ENCODE peak calls at places on chromosomes 16 and 17, in five cellular contexts. P is tibial artery, R is H1, L is IMR-90, V is AG04450. B is an unnamed sample.

GRCh38 chr17:30894236-30894635 is 11.8 kb downstream of the TEFM start:
- DNase-seq in L (no peak), V (no peak), R (no peak), P (no peak), B (no peak)

GRCh38 chr17:44083250-44083849 is 12.8 kb downstream of the G6PC3 start:
- DNase-seq in V (no peak), P (no peak), R (no peak), L (no peak), B (no peak)

GRCh38 chr16:5793556-5793955 is 696.0 kb upstream of the EEF2KMT start:
- DNase-seq in R (no peak), P (no peak), V (no peak), L (no peak), B (no peak)

GRCh38 chr17:70984873-70985272 is 815.5 kb downstream of the KCNJ2 start:
- DNase-seq in P (no peak), V (no peak), L (no peak), R (no peak), B (no peak)

GRCh38 chr17:76946772-76947135 is 78.5 kb downstream of the MGAT5B start:
- DNase-seq in L (no peak), P (no peak), R (no peak), V (no peak), B (no peak)

GRCh38 chr17:39826334-39826733 is 37.8 kb downstream of the IKZF3 start:
- DNase-seq in L (no peak), R (no peak), P (no peak), V (no peak), B (no peak)

GRCh38 chr17:57783338-57783742 is 38.2 kb upstream of the CCDC182 start:
- DNase-seq in L (peak), P (no peak), R (peak), V (no peak), B (no peak)

GRCh38 chr17:1294157-1294717 is 14.8 kb downstream of the TRARG1 start:
- DNase-seq in R (no peak), L (no peak), P (no peak), V (no peak), B (no peak)

GRCh38 chr17:39939031-39939430 is 11.5 kb downstream of the LRRC3C start:
- DNase-seq in V (no peak), P (no peak), L (no peak), R (no peak), B (no peak)

GRCh38 chr17:34858941-34859562 is 102.2 kb downstream of the CCT6B start:
- DNase-seq in L (no peak), R (no peak), V (no peak), P (no peak), B (no peak)

GRCh38 chr16:72501739-72502653 is 330.0 kb upstream of the PMFBP1 start:
- DNase-seq in V (peak), L (peak), P (peak), R (peak), B (peak)

GRCh38 chr17:31008374-31009035 is 37.7 kb downstream of the RNF135 start:
- DNase-seq in V (no peak), R (peak), P (peak), L (peak), B (no peak)

GRCh38 chr16:85174871-85175723 is 62.8 kb upstream of the CIBAR2 start:
- DNase-seq in R (no peak), P (no peak), V (no peak), L (peak), B (no peak)

GRCh38 chr17:78805301-78805700 is 23.2 kb upstream of the CYTH1 start:
- DNase-seq in V (no peak), L (no peak), P (no peak), R (no peak), B (no peak)

GRCh38 chr16:4882633-4883285 is 35.5 kb downstream of the UBN1 start:
- DNase-seq in V (no peak), P (no peak), L (peak), R (no peak), B (no peak)

GRCh38 chr17:63978266-63979200 is 5.8 kb upstream of the SCN4A start:
- DNase-seq in R (no peak), P (no peak), V (no peak), L (no peak), B (no peak)

GRCh38 chr17:51391992-51392654 is 131.8 kb downstream of the UTP18 start:
- DNase-seq in L (no peak), V (no peak), R (no peak), P (no peak), B (no peak)

GRCh38 chr17:7850970-7851437 is 3.9 kb upstream of the TMEM88 start:
- DNase-seq in P (peak), L (no peak), V (no peak), R (no peak), B (no peak)

GRCh38 chr17:7852919-7853692 is 1.8 kb upstream of the TMEM88 start:
- DNase-seq in R (peak), V (no peak), L (no peak), P (peak), B (no peak)

GRCh38 chr17:7850118-7850504 is 4.8 kb upstream of the TMEM88 start:
- DNase-seq in L (no peak), R (no peak), V (no peak), P (no peak), B (no peak)

GRCh38 chr17:7852262-7852670 is 2.6 kb upstream of the TMEM88 start:
- DNase-seq in R (no peak), P (peak), V (no peak), L (no peak), B (no peak)

DNA sequence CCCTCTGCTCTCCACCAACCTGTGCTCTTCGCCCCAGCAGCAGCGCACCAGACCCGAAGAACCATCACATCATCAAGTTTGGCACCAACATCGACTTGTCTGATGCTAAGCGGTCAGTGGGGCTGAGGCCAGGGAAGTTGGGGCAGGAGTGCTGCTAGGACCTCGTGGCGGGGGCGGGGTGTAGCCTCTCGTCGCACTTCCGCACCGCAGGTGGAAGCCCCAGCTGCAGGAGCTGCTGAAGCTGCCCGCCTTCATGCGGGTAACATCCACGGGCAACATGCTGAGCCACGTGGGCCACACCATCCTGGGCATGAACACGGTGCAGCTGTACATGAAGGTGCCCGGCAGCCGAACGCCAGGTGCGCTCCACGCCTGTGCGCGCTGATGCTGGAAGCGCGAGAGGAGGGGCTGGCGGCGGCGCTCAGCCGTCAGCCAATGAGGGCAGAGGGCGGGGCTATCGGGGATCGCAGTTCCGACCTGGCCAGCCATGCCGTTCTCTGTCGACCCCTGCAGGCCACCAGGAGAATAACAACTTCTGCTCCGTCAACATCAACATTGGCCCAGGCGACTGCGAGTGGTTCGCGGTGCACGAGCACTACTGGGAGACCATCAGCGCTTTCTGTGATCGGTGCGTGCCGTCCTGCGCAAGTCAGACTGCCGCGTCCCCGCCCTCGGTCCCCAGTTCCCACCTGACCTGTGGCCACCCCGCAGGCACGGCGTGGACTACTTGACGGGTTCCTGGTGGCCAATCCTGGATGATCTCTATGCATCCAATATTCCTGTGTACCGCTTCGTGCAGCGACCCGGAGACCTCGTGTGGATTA is 3.2 kb upstream of the TMEM88 start:
- DNase-seq in P (peak), L (peak), V (no peak), R (peak), B (no peak)
- H3K27ac ChIP-seq in P (no peak), L (no peak), V (no peak), R (no peak), B (no peak)

DNA sequence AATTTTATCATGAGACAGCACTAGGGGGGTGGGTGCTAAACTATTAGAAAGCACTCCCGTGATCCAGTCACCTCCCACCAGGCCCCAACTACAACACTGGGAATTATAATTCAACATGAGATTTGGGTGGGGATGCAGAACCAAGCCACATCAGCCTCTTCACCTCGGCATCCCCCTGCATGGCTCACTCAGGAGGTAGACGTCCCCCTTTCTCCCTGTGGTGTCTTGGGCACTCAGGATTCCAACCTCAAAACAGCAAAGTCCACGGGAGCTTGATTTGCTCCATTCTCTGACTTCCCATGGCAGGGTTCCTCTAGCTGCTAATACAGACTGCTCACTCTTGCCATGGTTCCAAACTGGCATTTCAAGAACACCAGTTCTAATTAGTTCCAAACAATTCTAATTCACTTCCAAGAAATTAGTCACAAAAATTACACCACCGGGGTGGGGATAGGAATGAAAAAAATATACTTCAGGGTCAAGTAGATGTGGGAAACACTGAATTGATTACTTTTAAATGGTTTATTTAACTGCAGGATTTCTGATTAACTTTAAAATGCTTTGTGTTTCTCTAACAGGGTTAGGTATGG is 203.7 kb upstream of the HSBP1 start:
- DNase-seq in V (no peak), P (no peak), L (no peak), R (peak), B (no peak)
- H3K27ac ChIP-seq in V (no peak), P (no peak), L (no peak), R (no peak), B (no peak)

GRCh38 chr16:67678354-67679023 is 11.9 kb downstream of the C16orf86 start:
- DNase-seq in L (no peak), P (no peak), V (no peak), R (no peak), B (no peak)
- H3K27ac ChIP-seq in L (no peak), P (no peak), V (no peak), R (no peak), B (no peak)

DNA sequence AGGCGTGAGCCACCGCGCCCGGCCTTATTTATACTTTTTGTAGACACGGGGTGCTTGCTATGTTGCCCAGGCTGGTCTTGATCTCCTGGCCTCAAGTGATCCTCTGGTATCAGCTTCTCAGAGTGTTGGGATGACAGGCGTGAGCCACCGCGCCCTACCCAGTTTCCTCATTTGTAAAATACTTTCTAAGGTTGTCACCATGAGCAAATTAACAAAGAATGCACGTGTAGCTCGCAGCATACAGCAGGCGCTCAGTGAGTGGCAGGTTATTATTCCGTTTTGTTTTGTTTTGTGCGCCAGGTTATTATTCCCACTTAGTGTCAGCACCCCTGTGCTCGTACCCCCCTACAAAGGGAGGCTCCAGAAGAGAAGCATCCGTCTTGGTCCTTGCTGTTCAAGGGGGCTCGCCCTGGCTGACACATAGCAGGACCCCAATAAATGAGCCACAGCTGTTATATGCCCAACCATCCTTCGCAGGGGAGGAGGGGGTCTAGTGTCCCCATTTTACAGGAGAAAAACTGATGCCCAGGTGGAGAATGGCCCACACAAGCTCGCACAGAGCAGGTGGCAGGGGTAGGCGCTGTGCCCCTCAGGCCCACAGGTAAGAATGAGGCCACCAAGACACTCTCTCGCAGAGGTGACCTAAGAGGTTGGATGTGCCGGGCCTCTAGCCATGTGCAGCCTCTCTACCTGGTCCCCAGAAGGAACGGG is 686 bp upstream of the MIEF2 start:
- DNase-seq in R (no peak), P (no peak), V (no peak), L (peak), B (no peak)
- H3K27ac ChIP-seq in R (no peak), P (peak), V (peak), L (peak), B (peak)

B was measured in thoracic aorta.